ENCODE peak calls at places on chromosomes 1 and 21, in seven cellular contexts. K is NCI-H1092; O is activated CD4-positive, CD25-positive, alpha-beta regulatory T cell; X is nephron progenitor cell; V is AG09309; E is pons; Q is tibial artery. L is an unnamed sample.

GRCh38 chr21:33078907-33079582 is 9.1 kb downstream of the OLIG1 start:
- DNase-seq in K (no peak), O (no peak), X (no peak), V (no peak), E (peak; percentile 98), Q (no peak), L (peak; percentile 35)

GRCh38 chr1:10195570-10195969 is 14.8 kb upstream of the KIF1B start:
- DNase-seq in K (no peak), O (no peak), X (no peak), V (no peak), E (no peak), Q (peak; percentile 29), L (no peak)

GRCh38 chr1:22773981-22774471 is 63.4 kb downstream of the EPHB2 start:
- DNase-seq in K (no peak), O (no peak), X (no peak), V (peak; percentile 32), E (peak; percentile 85), Q (peak; percentile 89), L (no peak)

GRCh38 chr1:113433177-113433576 is 42.9 kb downstream of the MAGI3 start:
- DNase-seq in K (no peak), O (no peak), X (no peak), V (no peak), E (no peak), Q (no peak), L (no peak)

GRCh38 chr21:46005481-46005881 is 23.9 kb downstream of the COL6A1 start:
- DNase-seq in K (no peak), O (no peak), X (peak; percentile 4), V (no peak), E (no peak), Q (no peak), L (no peak)

GRCh38 chr1:64459743-64460142 is 10.2 kb upstream of the CACHD1 start:
- DNase-seq in K (no peak), O (no peak), X (no peak), V (no peak), E (no peak), Q (no peak), L (no peak)

GRCh38 chr1:15757575-15758401 is 807 bp upstream of the FBLIM1 start:
- DNase-seq in K (no peak), O (no peak), X (peak; percentile 53), V (no peak), E (no peak), Q (peak; percentile 84), L (no peak)

GRCh38 chr1:236744533-236744932 is 50.6 kb upstream of the MTR start:
- DNase-seq in K (no peak), O (no peak), X (no peak), V (no peak), E (no peak), Q (no peak), L (no peak)

GRCh38 chr21:36704281-36704957 is 5.5 kb downstream of the SIM2 start:
- DNase-seq in K (no peak), O (no peak), X (no peak), V (no peak), E (no peak), Q (no peak), L (no peak)

GRCh38 chr1:39501666-39502065 is 10.2 kb downstream of the BMP8A start:
- DNase-seq in K (no peak), O (no peak), X (no peak), V (peak; percentile 43), E (no peak), Q (no peak), L (no peak)

GRCh38 chr1:10694633-10695627 is 101.5 kb downstream of the CASZ1 start:
- DNase-seq in K (peak; percentile 74), O (peak; percentile 53), X (peak; percentile 87), V (no peak), E (peak; percentile 65), Q (peak; percentile 96), L (peak; percentile 50)

GRCh38 chr1:59879556-59879955 is 47.0 kb downstream of the CYP2J2 start:
- DNase-seq in K (peak; percentile 48), O (no peak), X (peak; percentile 63), V (peak; percentile 23), E (peak; percentile 82), Q (no peak), L (peak; percentile 5)

GRCh38 chr1:40736085-40736531 is 44.6 kb downstream of the NFYC start:
- DNase-seq in K (no peak), O (no peak), X (no peak), V (no peak), E (no peak), Q (no peak), L (no peak)

GRCh38 chr1:214116258-214116657 is 128.5 kb downstream of the PROX1 start:
- DNase-seq in K (no peak), O (no peak), X (no peak), V (no peak), E (no peak), Q (no peak), L (no peak)

GRCh38 chr1:7247683-7248401 is 462.6 kb downstream of the CAMTA1 start:
- DNase-seq in K (no peak), O (no peak), X (no peak), V (no peak), E (peak; percentile 57), Q (no peak), L (no peak)

GRCh38 chr1:232568331-232568852 is 61.5 kb downstream of the SIPA1L2 start:
- DNase-seq in K (no peak), O (no peak), X (no peak), V (no peak), E (no peak), Q (no peak), L (no peak)

GRCh38 chr1:1627261-1627841 is 4.6 kb upstream of the MMP23B start:
- DNase-seq in K (no peak), O (no peak), X (no peak), V (no peak), E (no peak), Q (peak; percentile 64), L (no peak)

GRCh38 chr1:9181176-9181906 is 52.4 kb upstream of the GPR157 start:
- DNase-seq in K (peak; percentile 12), O (peak; percentile 63), X (peak; percentile 92), V (no peak), E (peak; percentile 41), Q (peak; percentile 76), L (peak; percentile 46)

GRCh38 chr1:207321790-207322530 is 482 bp downstream of the CD55 start:
- DNase-seq in K (no peak), O (peak; percentile 61), X (no peak), V (no peak), E (peak; percentile 45), Q (no peak), L (no peak)

GRCh38 chr1:22388666-22389455 is 62.8 kb upstream of the ZBTB40 start:
- DNase-seq in K (no peak), O (no peak), X (no peak), V (peak; percentile 87), E (no peak), Q (no peak), L (no peak)

GRCh38 chr21:31078796-31079195 is 40.5 kb upstream of the KRTAP19-8 start:
- DNase-seq in K (no peak), O (no peak), X (no peak), V (no peak), E (no peak), Q (no peak), L (peak; percentile 2)

GRCh38 chr1:107493111-107493716 is 352.4 kb downstream of the NTNG1 start:
- DNase-seq in K (no peak), O (no peak), X (no peak), V (no peak), E (no peak), Q (no peak), L (no peak)

GRCh38 chr1:205921559-205921887 is 21.7 kb downstream of the SLC26A9 start:
- DNase-seq in K (no peak), O (no peak), X (no peak), V (no peak), E (no peak), Q (peak; percentile 61), L (no peak)

GRCh38 chr1:211236633-211237321 is 22.4 kb upstream of the RCOR3 start:
- DNase-seq in K (no peak), O (no peak), X (no peak), V (no peak), E (no peak), Q (no peak), L (no peak)

GRCh38 chr1:178465011-178465410 is 31.8 kb downstream of the CLEC20A start:
- DNase-seq in K (no peak), O (no peak), X (no peak), V (peak; percentile 21), E (no peak), Q (no peak), L (no peak)

GRCh38 chr1:201945157-201945556 is 1.2 kb downstream of the LMOD1 start:
- DNase-seq in K (no peak), O (no peak), X (no peak), V (no peak), E (no peak), Q (no peak), L (no peak)

L was measured in stimulated activated CD8-positive, alpha-beta memory T cell treated with anti-CD3 and anti-CD28 coated beads, Interleukin-7, amount 100 ng/mL, for 48 hours.